ENCODE peak calls at places on chromosome 11, in nine cellular contexts. F is cardiac fibroblast, P is AG04450, W is fibroblast of pulmonary artery, V is colonic mucosa, R is heart left ventricle, U is lung, M is tibial artery, N is hepatocyte. Y is an unnamed sample.

GRCh38 chr11:47099213-47099917 is 77.3 kb downstream of the ARFGAP2 start:
- DNase-seq in F (peak; percentile 6), P (no peak), W (peak; percentile 49), V (peak; percentile 33), R (no peak), U (no peak), M (no peak), N (no peak), Y (no peak)

GRCh38 chr11:44403587-44404322 is 93.8 kb upstream of the ALX4 start:
- DNase-seq in F (no peak), P (no peak), W (no peak), V (no peak), R (no peak), U (no peak), M (no peak), N (no peak), Y (no peak)

GRCh38 chr11:3914807-3915206 is 59.3 kb downstream of the STIM1 start:
- DNase-seq in F (peak; percentile 34), P (no peak), W (peak; percentile 13), V (no peak), R (no peak), U (no peak), M (no peak), N (no peak), Y (no peak)

GRCh38 chr11:119882316-119882715 is 153.3 kb upstream of the NECTIN1 start:
- DNase-seq in F (no peak), P (no peak), W (no peak), V (no peak), R (no peak), U (no peak), M (no peak), N (no peak), Y (no peak)

GRCh38 chr11:441418-442274 is at the start of gene ANO9:
- DNase-seq in F (no peak), P (no peak), W (no peak), V (peak; percentile 86), R (no peak), U (peak; percentile 67), M (no peak), N (peak; percentile 84), Y (no peak)

GRCh38 chr11:113160652-113161051 is 153.7 kb upstream of the TTC12 start:
- DNase-seq in F (no peak), P (no peak), W (no peak), V (no peak), R (no peak), U (no peak), M (no peak), N (no peak), Y (no peak)

GRCh38 chr11:102730036-102730815 is 5.5 kb upstream of the MMP8 start:
- DNase-seq in F (no peak), P (peak; percentile 16), W (peak; percentile 16), V (no peak), R (no peak), U (no peak), M (no peak), N (peak; percentile 12), Y (no peak)

GRCh38 chr11:120520091-120520822 is 8.7 kb downstream of the GRIK4 start:
- DNase-seq in F (no peak), P (no peak), W (no peak), V (no peak), R (no peak), U (no peak), M (peak; percentile 27), N (no peak), Y (no peak)

GRCh38 chr11:3022300-3022967 is 30.3 kb upstream of the NAP1L4 start:
- DNase-seq in F (peak; percentile 91), P (peak; percentile 20), W (peak; percentile 88), V (no peak), R (no peak), U (no peak), M (no peak), N (no peak), Y (peak; percentile 91)

GRCh38 chr11:120929664-120930154 is 94.2 kb upstream of the TBCEL start:
- DNase-seq in F (peak; percentile 33), P (no peak), W (peak; percentile 46), V (peak; percentile 38), R (peak; percentile 22), U (no peak), M (no peak), N (peak; percentile 80), Y (peak; percentile 8)

GRCh38 chr11:125070699-125071254 is 7.7 kb downstream of the SLC37A2 start:
- DNase-seq in F (peak; percentile 85), P (no peak), W (peak; percentile 77), V (peak; percentile 64), R (peak; percentile 63), U (peak; percentile 73), M (peak; percentile 81), N (peak; percentile 71), Y (peak; percentile 31)

GRCh38 chr11:112453601-112454577 is 193.2 kb upstream of the PLET1 start:
- DNase-seq in F (peak; percentile 53), P (no peak), W (peak; percentile 38), V (peak; percentile 50), R (no peak), U (peak; percentile 56), M (no peak), N (peak; percentile 41), Y (peak; percentile 8)

GRCh38 chr11:96218901-96219300 is 124.1 kb downstream of the MAML2 start:
- DNase-seq in F (no peak), P (no peak), W (no peak), V (no peak), R (no peak), U (no peak), M (no peak), N (no peak), Y (no peak)

GRCh38 chr11:85590848-85591483 is 36.2 kb downstream of the DLG2 start:
- DNase-seq in F (peak; percentile 66), P (peak; percentile 4), W (peak; percentile 38), V (no peak), R (no peak), U (no peak), M (no peak), N (peak; percentile 41), Y (peak; percentile 31)

GRCh38 chr11:2168286-2169000 is 3.2 kb downstream of the TH start:
- DNase-seq in F (no peak), P (no peak), W (no peak), V (no peak), R (no peak), U (no peak), M (no peak), N (no peak), Y (no peak)

GRCh38 chr11:28529540-28530410 is 421.6 kb downstream of the METTL15 start:
- DNase-seq in F (peak; percentile 88), P (peak; percentile 29), W (peak; percentile 85), V (no peak), R (no peak), U (no peak), M (no peak), N (peak; percentile 60), Y (peak; percentile 80)

GRCh38 chr11:28526406-28526751 is 418.2 kb downstream of the METTL15 start:
- DNase-seq in F (peak; percentile 31), P (no peak), W (peak; percentile 13), V (no peak), R (no peak), U (no peak), M (no peak), N (no peak), Y (no peak)

GRCh38 chr11:28525636-28526405 is 417.6 kb downstream of the METTL15 start:
- DNase-seq in F (no peak), P (no peak), W (no peak), V (no peak), R (no peak), U (no peak), M (no peak), N (no peak), Y (no peak)

GRCh38 chr11:28528217-28528616 is 420.0 kb downstream of the METTL15 start:
- DNase-seq in F (peak; percentile 8), P (no peak), W (no peak), V (no peak), R (no peak), U (no peak), M (no peak), N (no peak), Y (no peak)

DNA sequence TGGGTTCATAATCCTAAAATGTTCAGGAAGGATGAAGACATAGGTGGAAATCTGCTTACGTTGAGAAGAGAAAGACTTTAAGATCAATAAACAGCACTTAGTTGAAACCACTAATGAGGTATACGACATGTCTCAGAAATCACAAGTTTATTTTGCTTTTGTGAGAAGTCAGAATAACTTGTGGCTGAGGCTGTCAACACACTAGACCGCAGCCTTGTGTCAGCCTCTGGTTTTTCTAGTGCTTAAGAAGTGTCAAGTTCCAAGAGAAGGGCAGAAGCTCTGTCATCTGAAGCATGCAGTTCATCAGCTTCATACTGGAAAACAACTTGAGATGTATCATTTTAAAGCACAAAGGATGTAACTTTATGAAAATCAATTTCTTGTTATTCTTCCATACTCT is 420.9 kb downstream of the METTL15 start:
- DNase-seq in F (peak; percentile 25), P (peak; percentile 30), W (no peak), V (no peak), R (no peak), U (no peak), M (no peak), N (no peak), Y (peak; percentile 50)
- H3K4me3 ChIP-seq in F (no peak overlapping the region), P (no peak overlapping the region), W (no peak overlapping the region), V (no peak overlapping the region), R (no peak overlapping the region), U (no peak overlapping the region), M (no peak overlapping the region), N (no peak overlapping the region), Y (no peak overlapping the region)

DNA sequence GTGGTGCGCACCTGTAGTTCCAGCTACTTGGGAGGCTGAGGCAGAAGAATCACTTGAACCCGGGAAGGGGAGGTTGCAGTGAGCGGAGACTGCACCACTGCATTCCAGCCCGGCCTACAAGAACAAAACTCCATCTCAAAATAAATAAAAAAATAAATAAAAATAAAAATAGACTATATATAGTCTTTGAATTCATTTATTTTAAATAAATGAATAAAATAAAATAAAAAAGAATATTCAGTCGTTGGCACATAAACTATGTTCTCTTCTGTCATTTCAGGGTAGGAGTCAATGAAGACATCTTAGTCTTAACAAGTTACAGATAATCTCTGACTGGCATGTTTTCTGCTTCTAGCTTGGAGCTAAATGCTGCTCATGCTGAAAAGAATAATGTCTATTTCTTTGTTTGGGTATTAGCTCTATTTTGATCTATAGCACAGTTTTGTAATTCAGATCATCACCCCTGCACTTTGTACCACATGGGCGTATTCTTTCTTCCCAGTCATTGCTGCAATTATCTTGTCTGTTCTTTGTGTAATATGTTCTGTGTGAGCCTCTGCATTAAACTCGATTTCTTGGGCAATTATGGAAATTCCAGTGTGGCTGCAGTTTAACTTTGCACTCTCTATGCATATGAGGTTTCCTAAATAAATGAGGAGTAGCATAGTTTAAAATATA is 1.5 kb upstream of the MS4A14 start:
- DNase-seq in F (no peak), P (no peak), W (no peak), V (no peak), R (no peak), U (no peak), M (no peak), N (no peak), Y (no peak)
- TF ChIP-seq CTCF in F (no peak), P (no peak), W (no peak), V (no peak), R (no peak), U (no peak), M (no peak), N (no peak), Y (no peak)

GRCh38 chr11:101126551-101127347 is 2.9 kb downstream of the PGR start:
- DNase-seq in F (peak; percentile 26), P (no peak), W (peak; percentile 25), V (no peak), R (peak; percentile 46), U (no peak), M (peak; percentile 83), N (peak; percentile 8), Y (peak; percentile 17)
- H3K4me3 ChIP-seq in F (peak overlapping the region; percentile 48), P (peak overlapping the region; percentile 43), W (peak overlapping the region; percentile 49), V (peak overlapping the region; percentile 43), R (peak overlapping the region; percentile 80), U (peak overlapping the region; percentile 56), M (peak overlapping the region; percentile 78), N (peak overlapping the region; percentile 48), Y (peak overlapping the region; percentile 38)

GRCh38 chr11:60900673-60901404 is 5.5 kb downstream of the PRPF19 start:
- DNase-seq in F (no peak), P (no peak), W (no peak), V (no peak), R (no peak), U (no peak), M (no peak), N (no peak), Y (no peak)
- TF ChIP-seq CTCF in F (no peak), P (no peak), W (no peak), V (no peak), R (no peak), U (no peak), M (no peak), N (no peak), Y (no peak)